ENCODE peak calls at places on chromosomes 6 and 20, in six cellular contexts. H is Calu3, W is NCI-H187, I is cardiac fibroblast, X is A549, L is astrocyte. R is an unnamed sample.

GRCh38 chr20:63060057-63060991 is 53.6 kb upstream of the BHLHE23 start:
- DNase-seq in W (no peak), I (peak), L (peak), H (no peak), X (no peak), R (peak)

GRCh38 chr20:25269057-25269832 is 21.4 kb downstream of the PYGB start:
- DNase-seq in I (no peak), L (no peak), H (no peak), W (no peak), X (no peak), R (no peak)

GRCh38 chr6:85047818-85048217 is 283.4 kb upstream of the TBX18 start:
- DNase-seq in L (no peak), X (no peak), W (no peak), H (no peak), I (no peak), R (no peak)

GRCh38 chr20:25579081-25579770 is 6.1 kb downstream of the NINL start:
- DNase-seq in I (no peak), L (no peak), X (no peak), W (peak), H (no peak), R (no peak)

GRCh38 chr6:45946352-45946751 is 69.3 kb downstream of the CLIC5 start:
- DNase-seq in H (no peak), L (peak), I (peak), X (peak), W (no peak), R (peak)

GRCh38 chr20:2840967-2841531 is 504 bp downstream of the VPS16 start:
- DNase-seq in L (peak), W (no peak), X (peak), I (peak), H (peak), R (peak)

GRCh38 chr20:6083926-6084325 is 30.1 kb upstream of the LRRN4 start:
- DNase-seq in H (no peak), L (no peak), W (no peak), I (no peak), X (no peak), R (no peak)

GRCh38 chr6:66926060-66926459 is 1219.0 kb upstream of the EYS start:
- DNase-seq in W (no peak), I (peak), X (peak), H (no peak), L (peak), R (no peak)

GRCh38 chr20:32970973-32971300 is 33.3 kb downstream of the SUN5 start:
- DNase-seq in X (no peak), L (no peak), H (peak), I (no peak), W (no peak), R (no peak)

GRCh38 chr20:44910690-44911262 is 916 bp downstream of the PABPC1L start:
- DNase-seq in L (no peak), W (no peak), I (no peak), H (peak), X (peak), R (no peak)

GRCh38 chr6:166156942-166157341 is 10.7 kb downstream of the TBXT start:
- DNase-seq in X (peak), I (peak), H (no peak), L (no peak), W (no peak), R (peak)

GRCh38 chr20:55565374-55565773 is 439.9 kb downstream of the CBLN4 start:
- DNase-seq in H (no peak), W (no peak), I (no peak), X (no peak), L (no peak), R (no peak)

GRCh38 chr20:5933802-5934436 is 16.4 kb downstream of the TRMT6 start:
- DNase-seq in W (no peak), H (peak), X (peak), L (no peak), I (peak), R (no peak)